ENCODE peak calls at places on chromosomes 11 and 22, in four cellular contexts. E, Z, Q and H are unnamed samples.

GRCh38 chr22:44952863-44953790 is 56.7 kb downstream of the PHF21B start:
- DNase-seq in E (peak; percentile 53), Z (no peak), Q (no peak), H (no peak)

GRCh38 chr11:46075928-46076327 is 45.3 kb downstream of the PHF21A start:
- DNase-seq in E (peak; percentile 21), Z (no peak), Q (no peak), H (peak; percentile 2)

GRCh38 chr22:31240011-31240410 is 27.9 kb downstream of the LIMK2 start:
- DNase-seq in E (no peak), Z (no peak), Q (peak; percentile 44), H (peak; percentile 38)

GRCh38 chr11:101267654-101268053 is 138.0 kb upstream of the PGR start:
- DNase-seq in E (no peak), Z (no peak), Q (no peak), H (no peak)

GRCh38 chr22:33917744-33918406 is 2.4 kb downstream of the LARGE1 start:
- DNase-seq in E (peak; percentile 72), Z (no peak), Q (no peak), H (peak; percentile 40)

GRCh38 chr11:34476853-34477252 is 36.7 kb downstream of the ELF5 start:
- DNase-seq in E (no peak), Z (no peak), Q (no peak), H (no peak)

GRCh38 chr11:124837491-124837856 is 27.8 kb upstream of the ROBO3 start:
- DNase-seq in E (peak; percentile 86), Z (peak; percentile 73), Q (peak; percentile 82), H (peak; percentile 91)

GRCh38 chr11:62656801-62657429 is 3.8 kb upstream of the INTS5 start:
- DNase-seq in E (no peak), Z (peak; percentile 6), Q (no peak), H (no peak)

GRCh38 chr11:118223992-118224391 is 819 bp downstream of the JAML start:
- DNase-seq in E (no peak), Z (no peak), Q (no peak), H (no peak)

GRCh38 chr22:23913306-23913660 is 19.1 kb downstream of the MIF start:
- DNase-seq in E (no peak), Z (no peak), Q (no peak), H (no peak)

GRCh38 chr11:75796091-75796435 is 18.9 kb upstream of the UVRAG start:
- DNase-seq in E (no peak), Z (no peak), Q (no peak), H (no peak)

GRCh38 chr11:75797796-75798195 is 17.2 kb upstream of the UVRAG start:
- DNase-seq in E (no peak), Z (no peak), Q (no peak), H (peak; percentile 50)

GRCh38 chr11:75795276-75796090 is 19.5 kb upstream of the UVRAG start:
- DNase-seq in E (peak; percentile 70), Z (no peak), Q (no peak), H (peak; percentile 21)

GRCh38 chr11:75800136-75800675 is 14.8 kb upstream of the UVRAG start:
- DNase-seq in E (no peak), Z (no peak), Q (no peak), H (no peak)

DNA sequence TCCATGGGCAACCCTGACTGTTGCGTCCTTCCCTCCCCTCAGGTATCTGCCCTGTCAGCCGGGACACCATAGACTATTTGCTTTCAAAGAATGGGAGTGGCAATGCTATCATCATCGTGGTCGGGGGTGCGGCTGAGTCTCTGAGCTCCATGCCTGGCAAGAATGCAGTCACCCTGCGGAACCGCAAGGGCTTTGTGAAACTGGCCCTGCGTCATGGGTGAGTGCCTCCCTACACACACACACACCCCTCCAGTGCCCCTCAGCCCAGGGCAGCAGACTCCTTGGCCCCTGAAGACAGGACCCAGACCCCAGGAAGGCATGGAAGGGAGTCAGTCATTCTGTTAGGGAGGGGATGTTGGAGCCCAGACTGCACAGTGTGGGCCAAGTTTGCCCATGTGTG is 17.9 kb upstream of the UVRAG start:
- DNase-seq in E (no peak), Z (no peak), Q (no peak), H (no peak)
- H3K4me1 ChIP-seq in E (no peaks in the 10 kb centered on the region), Z (no peaks in the 10 kb centered on the region), Q (peaks cover 6% of the 10 kb centered on the region), H (no peaks in the 10 kb centered on the region)

DNA sequence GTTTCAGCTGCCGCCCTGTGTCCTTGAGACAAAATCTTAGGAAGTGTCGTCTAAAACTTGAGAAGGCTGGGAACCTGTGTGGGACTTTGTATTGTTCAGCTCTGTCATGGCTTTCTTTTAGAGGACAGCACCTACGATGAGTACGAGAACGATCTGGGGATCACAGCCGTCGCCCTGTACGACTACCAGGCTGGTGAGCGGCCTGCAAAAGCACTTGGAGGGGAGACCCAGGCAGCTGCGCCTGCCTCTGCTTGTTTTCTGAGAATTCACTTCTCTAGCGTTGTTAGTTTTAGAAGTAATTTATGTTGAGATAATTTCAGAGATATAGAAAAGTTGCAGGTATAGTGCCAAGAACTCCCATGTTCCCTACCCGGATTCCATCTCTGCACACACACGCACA is 35.2 kb downstream of the CTTN start:
- DNase-seq in E (no peak), Z (no peak), Q (no peak), H (no peak)
- H3K4me3 ChIP-seq in E (no peak overlapping the region), Z (no peak overlapping the region), Q (no peak overlapping the region), H (no peak overlapping the region)

DNA sequence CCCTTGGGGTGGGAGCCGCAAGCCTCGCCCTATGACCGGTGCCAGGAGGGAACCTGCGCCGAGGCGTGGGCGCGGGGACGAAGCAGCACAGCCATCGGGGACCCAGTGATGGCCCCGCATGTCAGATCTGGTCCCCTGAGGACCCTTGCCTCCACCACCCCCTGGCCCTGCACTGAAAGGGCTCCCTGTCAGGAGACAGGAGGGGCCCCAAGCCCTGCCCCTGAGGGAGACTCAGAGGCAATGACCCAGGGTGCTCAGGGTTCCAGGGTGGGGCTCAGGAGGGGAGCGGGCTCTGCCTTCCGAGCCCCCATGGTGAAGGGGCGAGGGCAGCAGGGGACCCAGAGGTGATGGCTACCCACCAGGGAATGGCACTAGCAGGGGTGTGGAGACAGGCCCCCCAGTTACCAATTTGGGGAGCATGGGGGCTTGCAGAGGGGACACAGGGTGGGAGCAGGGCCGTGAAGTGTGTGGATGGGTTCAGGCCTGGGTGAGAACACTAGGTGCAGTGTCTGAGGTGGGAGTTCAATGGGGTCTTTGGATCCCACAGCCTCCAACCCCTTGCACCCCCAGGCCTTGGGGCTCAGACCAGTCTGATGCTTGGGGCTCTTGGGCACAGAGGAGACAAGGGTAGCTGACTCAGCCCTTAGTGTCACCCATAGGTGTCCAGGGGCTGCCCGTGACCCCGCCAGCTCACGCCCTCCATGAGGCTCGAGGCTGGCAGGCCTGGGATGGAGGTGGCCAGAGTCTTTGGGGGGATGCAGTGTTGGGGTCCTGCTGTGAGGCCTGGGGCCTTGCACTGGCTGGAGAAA is 499 bp downstream of the LRRC56 start:
- DNase-seq in E (no peak), Z (no peak), Q (no peak), H (no peak)
- H3K4me1 ChIP-seq in E (peaks cover 4% of the 10 kb centered on the region), Z (peaks cover 12% of the 10 kb centered on the region), Q (peaks cover 26% of the 10 kb centered on the region), H (no peaks in the 10 kb centered on the region)

DNA sequence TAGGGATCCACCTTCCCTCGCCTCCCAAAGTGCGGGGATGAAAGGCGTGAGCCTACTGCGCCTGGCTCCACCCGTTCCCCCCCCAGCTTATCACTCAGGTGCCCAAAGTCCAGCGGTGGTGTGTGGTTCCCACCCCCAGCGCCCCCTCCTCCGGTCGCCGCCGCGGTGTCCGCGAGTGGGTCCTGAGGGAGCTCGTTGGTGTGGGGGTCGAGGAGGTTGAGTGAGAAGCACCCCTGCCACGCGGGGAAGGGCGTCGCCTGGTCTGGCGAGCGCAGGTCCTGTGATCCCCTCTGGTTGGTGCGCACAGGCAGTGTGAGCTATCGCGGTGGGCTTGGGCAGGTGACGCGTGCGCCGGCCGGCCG is 3900.6 kb upstream of the OR11H1 start:
- DNase-seq in E (no peak), Z (no peak), Q (no peak), H (no peak)
- H3K4me3 ChIP-seq in E (no peak overlapping the region), Z (no peak overlapping the region), Q (no peak overlapping the region), H (no peak overlapping the region)